ENCODE peak calls at places on chromosomes 6 and 20, in eight cellular contexts. A is transverse colon; K is WERI-Rb-1; W is body of pancreas; F is psoas muscle; I is CD8-positive, alpha-beta T cell; O is IMR-90; Z is T-helper 17 cell. V is an unnamed sample.

GRCh38 chr6:44176130-44176934 is 17.7 kb downstream of the CAPN11 start:
- DNase-seq in F (no peak), O (no peak), A (no peak), Z (no peak), W (no peak), K (no peak), I (no peak), V (no peak)

GRCh38 chr6:168440520-168441433 is at the start of gene SMOC2:
- DNase-seq in A (peak; percentile 52), I (no peak), K (peak; percentile 67), F (peak; percentile 79), Z (no peak), W (no peak), O (no peak), V (no peak)

GRCh38 chr20:25077610-25078169 is 4.3 kb downstream of the VSX1 start:
- DNase-seq in O (peak; percentile 6), W (peak; percentile 11), K (no peak), Z (no peak), A (no peak), I (peak; percentile 37), F (peak; percentile 85), V (no peak)

GRCh38 chr6:73642530-73642929 is 11.3 kb downstream of the SLC17A5 start:
- DNase-seq in W (no peak), K (no peak), A (no peak), F (no peak), I (no peak), O (no peak), Z (no peak), V (no peak)

GRCh38 chr20:38434310-38434741 is 802 bp downstream of the SNHG17 start:
- DNase-seq in W (no peak), Z (peak; percentile 8), O (peak; percentile 23), A (no peak), F (no peak), K (peak; percentile 14), I (no peak), V (peak; percentile 24)

GRCh38 chr6:8181162-8181909 is 79.0 kb upstream of the EEF1E1 start:
- DNase-seq in W (no peak), A (no peak), I (no peak), Z (no peak), K (no peak), O (no peak), F (no peak), V (no peak)

GRCh38 chr20:18611492-18611891 is 23.6 kb downstream of the DTD1 start:
- DNase-seq in K (no peak), O (no peak), W (no peak), Z (no peak), A (no peak), I (no peak), F (no peak), V (no peak)

GRCh38 chr20:48631114-48632016 is 196.4 kb downstream of the PREX1 start:
- DNase-seq in A (no peak), F (no peak), W (no peak), O (peak; percentile 24), Z (no peak), I (no peak), K (no peak), V (no peak)

GRCh38 chr6:15417811-15418210 is 171.9 kb downstream of the JARID2 start:
- DNase-seq in Z (no peak), W (no peak), A (no peak), I (no peak), F (no peak), K (no peak), O (peak; percentile 77), V (no peak)

GRCh38 chr6:116371384-116372209 is 850 bp downstream of the DSE start:
- DNase-seq in F (peak; percentile 91), K (peak; percentile 72), W (peak; percentile 50), O (peak; percentile 94), A (peak; percentile 64), I (peak; percentile 53), Z (no peak), V (peak; percentile 8)

GRCh38 chr6:134850906-134851305 is 99.0 kb downstream of the ALDH8A1 start:
- DNase-seq in K (no peak), W (no peak), O (no peak), I (no peak), F (no peak), A (no peak), Z (no peak), V (no peak)

GRCh38 chr20:39067526-39068216 is 105.5 kb downstream of the DHX35 start:
- DNase-seq in W (no peak), F (no peak), K (no peak), Z (no peak), I (no peak), O (peak; percentile 64), A (no peak), V (no peak)

GRCh38 chr6:12592634-12593033 is 123.9 kb upstream of the PHACTR1 start:
- DNase-seq in I (no peak), O (no peak), K (no peak), W (peak; percentile 19), A (no peak), F (no peak), Z (no peak), V (no peak)

GRCh38 chr20:11248691-11249178 is 574.9 kb upstream of the JAG1 start:
- DNase-seq in I (no peak), F (no peak), Z (no peak), K (peak; percentile 62), A (no peak), O (no peak), W (no peak), V (no peak)

GRCh38 chr6:110703906-110704594 is 111.2 kb downstream of the CDK19 start:
- DNase-seq in W (no peak), O (no peak), Z (no peak), F (no peak), A (no peak), I (no peak), K (no peak), V (no peak)

GRCh38 chr20:32390999-32391398 is 32.9 kb downstream of the ASXL1 start:
- DNase-seq in I (no peak), F (no peak), Z (no peak), W (no peak), A (no peak), O (peak; percentile 39), K (no peak), V (no peak)

DNA sequence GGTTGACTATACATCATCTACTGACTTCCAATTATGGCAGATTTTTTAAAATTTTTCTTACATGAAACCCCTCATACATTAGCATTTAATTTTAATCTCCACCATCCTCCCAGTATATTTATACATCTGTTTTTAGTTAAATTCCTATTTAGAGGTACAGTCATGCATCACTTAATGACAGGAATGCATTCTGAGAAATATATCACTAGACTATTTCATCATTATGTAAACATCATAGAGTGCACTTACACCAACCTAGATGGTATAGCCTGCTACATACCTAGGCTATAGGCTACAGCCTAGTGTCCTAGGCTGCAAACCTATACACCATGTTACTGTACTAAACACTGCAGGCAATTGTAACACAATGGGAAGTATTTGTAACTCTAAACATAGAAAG is 316.7 kb upstream of the MARCKS start:
- DNase-seq in K (no peak), W (no peak), A (no peak), Z (no peak), F (no peak), I (no peak), O (peak; percentile 43), V (no peak)
- H3K9me3 ChIP-seq in K (no peaks in the 10 kb centered on the region), W (no peaks in the 10 kb centered on the region), A (no peaks in the 10 kb centered on the region), Z (peaks cover 3% of the 10 kb centered on the region), F (no peaks in the 10 kb centered on the region), I (no peaks in the 10 kb centered on the region), O (no peaks in the 10 kb centered on the region), V (no peaks in the 10 kb centered on the region)

DNA sequence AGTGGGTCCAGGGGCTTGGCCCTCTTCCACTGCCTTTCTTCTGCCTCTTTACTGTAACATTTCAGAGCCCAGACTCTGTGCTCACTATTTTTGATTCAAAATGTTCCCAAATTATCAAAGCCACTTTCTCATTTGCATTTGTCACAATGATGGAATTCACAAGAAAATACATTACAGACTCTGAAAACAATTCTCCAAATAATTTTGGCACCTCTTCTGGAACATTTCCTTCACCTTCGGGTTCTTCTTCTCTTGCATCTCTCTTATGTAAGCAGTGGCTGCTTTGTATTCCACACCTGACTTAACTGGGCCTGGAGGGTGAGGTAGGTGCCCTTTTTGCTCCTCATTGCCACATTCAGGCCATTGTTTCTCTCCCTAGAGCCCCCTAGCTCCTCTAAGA is 30.0 kb downstream of the ZNF184 start:
- DNase-seq in K (no peak), I (no peak), A (no peak), W (no peak), Z (no peak), F (no peak), O (no peak), V (no peak)
- H3K9me3 ChIP-seq in K (peaks cover 3% of the 10 kb centered on the region), I (peaks cover 5% of the 10 kb centered on the region), A (peaks cover 18% of the 10 kb centered on the region), W (no peaks in the 10 kb centered on the region), Z (peaks cover 6% of the 10 kb centered on the region), F (peaks cover 46% of the 10 kb centered on the region), O (peaks cover 12% of the 10 kb centered on the region), V (peaks cover 42% of the 10 kb centered on the region)

DNA sequence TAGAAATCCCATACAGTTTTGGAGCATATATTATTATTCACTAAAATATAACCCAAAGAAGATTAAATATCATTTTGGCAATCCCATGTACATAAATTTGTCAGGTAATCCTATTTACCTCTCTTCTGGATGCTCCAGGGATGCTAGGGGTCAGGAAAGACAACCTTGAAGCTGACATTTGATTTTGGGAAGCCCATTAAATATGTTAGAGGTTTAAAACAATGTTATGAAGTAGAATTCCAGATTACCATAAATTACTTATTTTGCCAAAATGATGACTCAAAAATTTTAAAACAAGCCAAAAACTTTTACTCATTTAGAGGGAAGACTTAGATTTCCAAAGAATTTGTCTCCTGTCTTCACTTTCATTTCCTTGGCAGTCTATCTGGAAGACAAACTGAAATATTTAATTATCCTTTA is 9.2 kb upstream of the IL22RA2 start:
- DNase-seq in Z (no peak), O (no peak), K (no peak), I (no peak), A (no peak), F (no peak), W (no peak), V (no peak)
- H3K9me3 ChIP-seq in Z (no peaks in the 10 kb centered on the region), O (peaks cover 21% of the 10 kb centered on the region), K (peaks cover 27% of the 10 kb centered on the region), I (no peaks in the 10 kb centered on the region), A (peaks cover 18% of the 10 kb centered on the region), F (peaks cover 38% of the 10 kb centered on the region), W (no peaks in the 10 kb centered on the region), V (peaks cover 53% of the 10 kb centered on the region)

GRCh38 chr6:5051394-5051793 is 33.7 kb upstream of the PPP1R3G start:
- DNase-seq in K (no peak), W (no peak), I (no peak), O (no peak), F (no peak), A (no peak), Z (no peak), V (no peak)
- H3K9me3 ChIP-seq in K (peaks cover 18% of the 10 kb centered on the region), W (no peaks in the 10 kb centered on the region), I (peaks cover 7% of the 10 kb centered on the region), O (peaks cover 12% of the 10 kb centered on the region), F (peaks cover 14% of the 10 kb centered on the region), A (no peaks in the 10 kb centered on the region), Z (peaks cover 9% of the 10 kb centered on the region), V (peaks cover 17% of the 10 kb centered on the region)

GRCh38 chr6:167299641-167300308 is 8.7 kb downstream of the UNC93A start:
- DNase-seq in O (no peak), A (no peak), K (no peak), I (no peak), Z (no peak), F (no peak), W (no peak), V (no peak)
- H3K9me3 ChIP-seq in O (peaks cover 54% of the 10 kb centered on the region), A (no peaks in the 10 kb centered on the region), K (peaks cover 5% of the 10 kb centered on the region), I (no peaks in the 10 kb centered on the region), Z (no peaks in the 10 kb centered on the region), F (no peaks in the 10 kb centered on the region), W (no peaks in the 10 kb centered on the region), V (no peaks in the 10 kb centered on the region)

GRCh38 chr6:48099713-48100675 is 11.0 kb downstream of the PTCHD4 start:
- DNase-seq in I (no peak), A (no peak), F (no peak), Z (no peak), K (no peak), O (no peak), W (no peak), V (no peak)
- H3K9me3 ChIP-seq in I (no peaks in the 10 kb centered on the region), A (no peaks in the 10 kb centered on the region), F (no peaks in the 10 kb centered on the region), Z (no peaks in the 10 kb centered on the region), K (no peaks in the 10 kb centered on the region), O (no peaks in the 10 kb centered on the region), W (no peaks in the 10 kb centered on the region), V (no peaks in the 10 kb centered on the region)